ENCODE peak calls at places on chromosomes 16 and 17, in seven cellular contexts. U, T, Y, B, O, X and K are unnamed samples.
A peak's percentile ranks its signal among the peaks of the same experiment; 100 is the strongest.

GRCh38 chr16:6374816-6375215 is 957.8 kb upstream of the RBFOX1 start:
- DNase-seq in U (no peak), T (no peak), Y (no peak), B (no peak), O (no peak), X (no peak), K (no peak)

GRCh38 chr16:30694926-30695678 is 3.9 kb upstream of the SRCAP start:
- DNase-seq in U (no peak), T (no peak), Y (no peak), B (no peak), O (no peak), X (no peak), K (no peak)

GRCh38 chr16:9102379-9102778 is 10.9 kb downstream of the HAPSTR1 start:
- DNase-seq in U (no peak), T (peak; percentile 55), Y (no peak), B (no peak), O (no peak), X (no peak), K (no peak)

GRCh38 chr16:75256871-75257343 is 5.5 kb upstream of the BCAR1 start:
- DNase-seq in U (no peak), T (no peak), Y (no peak), B (no peak), O (no peak), X (peak; percentile 62), K (peak; percentile 63)

GRCh38 chr16:1918890-1919679 is 870 bp upstream of the HS3ST6 start:
- DNase-seq in U (no peak), T (no peak), Y (no peak), B (no peak), O (no peak), X (no peak), K (no peak)

GRCh38 chr17:77381731-77382130 is 241.0 kb downstream of the SEC14L1 start:
- DNase-seq in U (no peak), T (no peak), Y (no peak), B (no peak), O (no peak), X (no peak), K (no peak)

GRCh38 chr17:77322534-77323412 is 182.0 kb downstream of the SEC14L1 start:
- DNase-seq in U (peak; percentile 64), T (peak; percentile 99), Y (no peak), B (no peak), O (no peak), X (peak; percentile 93), K (peak; percentile 87)

GRCh38 chr17:73071387-73071999 is 21.0 kb downstream of the SLC39A11 start:
- DNase-seq in U (no peak), T (no peak), Y (no peak), B (no peak), O (no peak), X (no peak), K (no peak)

GRCh38 chr17:27338536-27338985 is 44.6 kb downstream of the WSB1 start:
- DNase-seq in U (no peak), T (no peak), Y (no peak), B (no peak), O (no peak), X (no peak), K (no peak)

GRCh38 chr16:81715358-81716196 is 63.5 kb upstream of the PLCG2 start:
- DNase-seq in U (no peak), T (no peak), Y (no peak), B (no peak), O (peak; percentile 54), X (no peak), K (no peak)

GRCh38 chr17:29930399-29931010 is 477 bp upstream of the SSH2 start:
- DNase-seq in U (peak; percentile 58), T (no peak), Y (no peak), B (peak; percentile 25), O (no peak), X (no peak), K (no peak)

GRCh38 chr17:82243648-82244412 is 15.0 kb downstream of the SLC16A3 start:
- DNase-seq in U (no peak), T (no peak), Y (no peak), B (no peak), O (no peak), X (no peak), K (no peak)

GRCh38 chr17:79340771-79341528 is 266.3 kb downstream of the ENGASE start:
- DNase-seq in U (no peak), T (no peak), Y (no peak), B (no peak), O (no peak), X (no peak), K (no peak)

GRCh38 chr17:39926588-39927100 is 757 bp downstream of the ORMDL3 start:
- DNase-seq in U (peak; percentile 33), T (no peak), Y (no peak), B (no peak), O (peak; percentile 78), X (peak; percentile 32), K (peak; percentile 79)

GRCh38 chr16:23013484-23013883 is 135.8 kb downstream of the USP31 start:
- DNase-seq in U (peak; percentile 8), T (no peak), Y (no peak), B (no peak), O (no peak), X (no peak), K (no peak)

GRCh38 chr17:21419299-21420239 is 43.4 kb downstream of the KCNJ12 start:
- DNase-seq in U (no peak), T (no peak), Y (no peak), B (no peak), O (peak; percentile 68), X (no peak), K (no peak)

GRCh38 chr16:5756969-5757368 is 659.4 kb upstream of the EEF2KMT start:
- DNase-seq in U (no peak), T (no peak), Y (no peak), B (no peak), O (no peak), X (no peak), K (no peak)

GRCh38 chr17:19753661-19754463 is 5.8 kb upstream of the ALDH3A1 start:
- DNase-seq in U (no peak), T (no peak), Y (no peak), B (no peak), O (no peak), X (no peak), K (no peak)

GRCh38 chr17:32523827-32524552 is 37.2 kb downstream of the CDK5R1 start:
- DNase-seq in U (no peak), T (no peak), Y (no peak), B (no peak), O (peak; percentile 68), X (no peak), K (no peak)

GRCh38 chr17:68074279-68074678 is 38.7 kb downstream of the KPNA2 start:
- DNase-seq in U (no peak), T (no peak), Y (no peak), B (no peak), O (no peak), X (no peak), K (no peak)

GRCh38 chr16:1439058-1439698 is 5.2 kb downstream of the CCDC154 start:
- DNase-seq in U (no peak), T (no peak), Y (no peak), B (no peak), O (no peak), X (no peak), K (no peak)

GRCh38 chr17:7213895-7214299 is 5.7 kb downstream of the DLG4 start:
- DNase-seq in U (peak; percentile 92), T (peak; percentile 49), Y (no peak), B (peak; percentile 93), O (peak; percentile 80), X (peak; percentile 87), K (peak; percentile 72)

GRCh38 chr17:39002991-39003715 is 36.0 kb upstream of the FBXO47 start:
- DNase-seq in U (peak; percentile 73), T (no peak), Y (no peak), B (peak; percentile 17), O (peak; percentile 80), X (peak; percentile 89), K (peak; percentile 63)

GRCh38 chr16:13471036-13471435 is 448.9 kb upstream of the ERCC4 start:
- DNase-seq in U (no peak), T (no peak), Y (no peak), B (no peak), O (no peak), X (no peak), K (no peak)

GRCh38 chr16:2335286-2335895 is 5.1 kb downstream of the ABCA3 start:
- DNase-seq in U (no peak), T (peak; percentile 5), Y (no peak), B (no peak), O (no peak), X (no peak), K (no peak)

GRCh38 chr17:17018021-17018441 is 24.2 kb upstream of the MPRIP start:
- DNase-seq in U (no peak), T (no peak), Y (no peak), B (no peak), O (peak; percentile 14), X (no peak), K (no peak)

GRCh38 chr17:17510456-17511292 is 14.5 kb upstream of the RASD1 start:
- DNase-seq in U (no peak), T (no peak), Y (no peak), B (no peak), O (no peak), X (no peak), K (no peak)

GRCh38 chr16:56341656-56342397 is 83.5 kb downstream of the AMFR start:
- DNase-seq in U (no peak), T (no peak), Y (no peak), B (no peak), O (no peak), X (no peak), K (no peak)

GRCh38 chr17:28612936-28613872 is 781 bp downstream of the RSKR start:
- DNase-seq in U (peak; percentile 32), T (peak; percentile 20), Y (no peak), B (no peak), O (peak; percentile 52), X (no peak), K (peak; percentile 68)

GRCh38 chr17:44343510-44344209 is 1.4 kb upstream of the GRN start:
- DNase-seq in U (no peak), T (no peak), Y (no peak), B (no peak), O (no peak), X (no peak), K (no peak)